ENCODE peak calls at places on chromosomes 7 and 10, in four cellular contexts. T is activated T-cell treated with anti-CD3 and anti-CD28 coated beads for 1 hour; P is fibroblast of mammary gland; E is naive thymus-derived CD4-positive, alpha-beta T cell. Z is an unnamed sample.

GRCh38 chr10:5447611-5448071 is 35.3 kb downstream of the NET1 start:
- DNase-seq in E (peak), T (no peak), P (no peak), Z (no peak)

GRCh38 chr10:132961864-132962622 is 19.7 kb upstream of the CFAP46 start:
- DNase-seq in E (peak), T (peak), P (peak), Z (peak)

GRCh38 chr10:64091889-64092288 is 570.7 kb downstream of the REEP3 start:
- DNase-seq in P (no peak), T (no peak), E (no peak), Z (no peak)

GRCh38 chr10:88070080-88070880 is 206.9 kb downstream of the PTEN start:
- DNase-seq in T (no peak), P (peak), E (no peak), Z (no peak)

GRCh38 chr7:117014673-117015133 is 61.4 kb downstream of the ST7 start:
- DNase-seq in P (peak), T (peak), E (no peak), Z (no peak)

GRCh38 chr7:128362670-128363069 is 1.2 kb upstream of the PRRT4 start:
- DNase-seq in P (peak), T (no peak), E (no peak), Z (no peak)

GRCh38 chr10:28343252-28343651 is 40.4 kb upstream of the MPP7 start:
- DNase-seq in E (no peak), T (no peak), P (no peak), Z (no peak)

GRCh38 chr7:116153050-116153449 is 57.3 kb upstream of the TES start:
- DNase-seq in P (no peak), T (no peak), E (no peak), Z (no peak)

GRCh38 chr10:132374612-132375011 is 22.4 kb upstream of the PWWP2B start:
- DNase-seq in E (no peak), P (no peak), T (no peak), Z (no peak)

GRCh38 chr10:111923032-111923431 is 260.5 kb downstream of the GPAM start:
- DNase-seq in P (no peak), E (no peak), T (no peak), Z (no peak)

GRCh38 chr10:123148414-123149161 is 652 bp downstream of the HMX2 start:
- DNase-seq in P (no peak), T (no peak), E (no peak), Z (no peak)

Z was measured in Peyer's patch.